ENCODE peak calls at places on chromosomes 7 and 10, in five cellular contexts. One of them, this sample, is unnamed.

GRCh38 chr10:4780097-4780496 is 45.9 kb upstream of the AKR1E2 start:
- DNase-seq in lower lobe of right lung: no peak
- DNase-seq in A673: no peak
- DNase-seq in type B pancreatic cell: no peak
- DNase-seq in lung: no peak
- DNase-seq in this sample: no peak

GRCh38 chr10:4196948-4197390 is 412.0 kb upstream of the KLF6 start:
- DNase-seq in lung: no peak
- DNase-seq in lower lobe of right lung: no peak
- DNase-seq in A673: no peak
- DNase-seq in type B pancreatic cell: no peak
- DNase-seq in this sample: no peak

GRCh38 chr10:69801094-69801433 is 642 bp upstream of the COL13A1 start:
- DNase-seq in lung: peak
- DNase-seq in A673: peak
- DNase-seq in type B pancreatic cell: no peak
- DNase-seq in lower lobe of right lung: peak
- DNase-seq in this sample: no peak

GRCh38 chr7:21253740-21254687 is 173.9 kb upstream of the SP4 start:
- DNase-seq in lower lobe of right lung: no peak
- DNase-seq in lung: peak
- DNase-seq in type B pancreatic cell: peak
- DNase-seq in A673: peak
- DNase-seq in this sample: no peak

GRCh38 chr10:20768849-20769248 is 128.3 kb downstream of the NEBL start:
- DNase-seq in lung: no peak
- DNase-seq in lower lobe of right lung: no peak
- DNase-seq in A673: peak
- DNase-seq in type B pancreatic cell: no peak
- DNase-seq in this sample: no peak

GRCh38 chr7:16089191-16089590 is 332.1 kb downstream of the CRPPA start:
- DNase-seq in type B pancreatic cell: no peak
- DNase-seq in lung: no peak
- DNase-seq in A673: no peak
- DNase-seq in lower lobe of right lung: no peak
- DNase-seq in this sample: no peak

GRCh38 chr7:152706465-152706864 is 30.5 kb upstream of the XRCC2 start:
- DNase-seq in A673: no peak
- DNase-seq in lung: no peak
- DNase-seq in lower lobe of right lung: no peak
- DNase-seq in type B pancreatic cell: no peak
- DNase-seq in this sample: no peak

GRCh38 chr10:46294641-46295230 is 7.9 kb downstream of the ANTXRL start:
- DNase-seq in type B pancreatic cell: no peak
- DNase-seq in A673: no peak
- DNase-seq in lung: no peak
- DNase-seq in lower lobe of right lung: no peak
- DNase-seq in this sample: no peak

GRCh38 chr7:1738511-1738910 is 68.4 kb downstream of the ELFN1 start:
- DNase-seq in lung: no peak
- DNase-seq in lower lobe of right lung: no peak
- DNase-seq in type B pancreatic cell: no peak
- DNase-seq in A673: no peak
- DNase-seq in this sample: no peak

DNA sequence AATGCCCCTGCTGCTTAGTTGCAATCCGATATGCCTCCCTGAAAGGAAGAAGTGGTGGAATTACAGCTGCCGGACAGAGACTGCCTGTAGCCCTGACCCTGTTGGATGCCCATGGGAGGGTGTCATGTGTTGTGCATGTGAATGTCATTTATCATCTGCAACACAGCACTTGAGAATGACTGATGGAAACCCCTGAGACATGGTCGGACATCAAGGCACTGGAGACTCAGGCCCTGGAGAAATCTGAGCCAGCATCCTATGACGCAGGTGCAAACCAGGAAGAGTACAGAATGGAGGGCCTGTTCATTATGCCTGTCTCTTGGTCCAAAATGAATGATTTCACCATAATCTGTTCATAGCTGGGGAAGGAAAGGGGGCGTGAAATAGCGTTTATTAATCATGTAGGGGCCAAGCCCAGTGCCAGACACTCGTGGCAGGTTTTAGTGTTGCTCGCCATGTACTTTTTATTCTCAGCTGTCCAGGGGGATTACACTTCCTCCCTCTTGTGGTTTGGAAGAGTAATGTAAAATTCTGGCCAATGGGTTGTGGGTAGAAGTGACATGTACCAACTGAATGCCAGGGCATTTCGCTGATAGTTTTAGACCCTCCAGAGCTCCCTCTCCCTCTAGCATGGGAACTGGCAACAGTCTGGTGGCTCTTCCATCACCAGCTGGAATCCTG is 23.0 kb upstream of the LEP start:
- DNase-seq in type B pancreatic cell: no peak
- DNase-seq in A673: peak
- DNase-seq in lower lobe of right lung: no peak
- DNase-seq in lung: no peak
- DNase-seq in this sample: no peak
- TF ChIP-seq CTCF in type B pancreatic cell: peak
- TF ChIP-seq CTCF in A673: peak
- TF ChIP-seq CTCF in lower lobe of right lung: no peak
- TF ChIP-seq CTCF in lung: no peak
- TF ChIP-seq CTCF in this sample: peak

DNA sequence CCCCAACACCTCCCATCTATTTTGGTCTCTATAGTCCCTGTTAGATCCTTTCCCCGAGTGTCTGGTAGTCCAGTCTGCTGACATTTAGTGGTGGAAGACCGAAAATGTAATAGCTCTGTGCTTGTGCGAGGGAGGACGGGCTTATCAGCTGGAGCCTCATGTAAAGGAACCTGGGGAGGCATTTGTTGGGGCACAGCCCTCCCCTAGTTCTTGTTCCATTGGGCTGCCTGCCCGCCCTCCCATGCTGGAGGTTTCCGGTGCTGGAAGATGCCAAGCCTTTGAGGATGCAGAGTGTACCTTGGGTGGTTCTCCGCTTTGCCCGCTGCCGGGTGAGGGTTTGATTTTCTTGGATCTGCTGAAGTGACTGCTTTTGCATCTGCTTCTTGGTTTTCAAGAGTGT is 5.4 kb downstream of the ZNF862 start:
- DNase-seq in lower lobe of right lung: no peak
- DNase-seq in type B pancreatic cell: no peak
- DNase-seq in A673: no peak
- DNase-seq in lung: no peak
- DNase-seq in this sample: no peak
- TF ChIP-seq CTCF in lower lobe of right lung: no peak
- TF ChIP-seq CTCF in type B pancreatic cell: no peak
- TF ChIP-seq CTCF in A673: no peak
- TF ChIP-seq CTCF in lung: no peak
- TF ChIP-seq CTCF in this sample: no peak

DNA sequence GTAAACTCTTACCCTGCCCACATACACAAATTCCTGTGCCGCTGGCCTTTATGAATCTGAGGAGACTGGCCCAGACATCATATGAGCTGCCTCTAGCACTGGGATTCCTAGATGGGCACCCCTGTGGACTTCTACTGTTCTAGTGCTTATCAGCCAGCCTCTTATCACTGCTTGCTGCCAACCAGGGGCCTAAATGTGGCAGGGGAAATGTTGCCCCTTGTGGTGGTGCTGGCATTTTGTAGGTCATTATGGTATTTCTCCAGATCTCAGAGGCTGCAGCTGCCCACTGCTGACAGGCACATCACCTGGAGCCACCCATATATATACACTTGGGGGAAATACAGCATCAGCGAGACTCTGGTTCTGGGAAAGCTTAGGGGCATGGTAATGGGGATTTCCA is 5.4 kb downstream of the SFR1 start:
- DNase-seq in type B pancreatic cell: no peak
- DNase-seq in A673: peak
- DNase-seq in lung: no peak
- DNase-seq in lower lobe of right lung: no peak
- DNase-seq in this sample: no peak
- TF ChIP-seq CTCF in type B pancreatic cell: peak
- TF ChIP-seq CTCF in A673: peak
- TF ChIP-seq CTCF in lung: no peak
- TF ChIP-seq CTCF in lower lobe of right lung: no peak
- TF ChIP-seq CTCF in this sample: peak

GRCh38 chr10:98340946-98341345 is 73.0 kb upstream of the LOXL4 start:
- DNase-seq in A673: no peak
- DNase-seq in type B pancreatic cell: no peak
- DNase-seq in lower lobe of right lung: no peak
- DNase-seq in lung: no peak
- DNase-seq in this sample: no peak
- TF ChIP-seq CTCF in A673: no peak
- TF ChIP-seq CTCF in type B pancreatic cell: no peak
- TF ChIP-seq CTCF in lower lobe of right lung: no peak
- TF ChIP-seq CTCF in lung: no peak
- TF ChIP-seq CTCF in this sample: no peak

GRCh38 chr10:93542358-93542791 is 24.1 kb upstream of the FFAR4 start:
- DNase-seq in lower lobe of right lung: no peak
- DNase-seq in type B pancreatic cell: no peak
- DNase-seq in lung: no peak
- DNase-seq in A673: peak
- DNase-seq in this sample: no peak
- TF ChIP-seq CTCF in lower lobe of right lung: no peak
- TF ChIP-seq CTCF in type B pancreatic cell: peak
- TF ChIP-seq CTCF in lung: no peak
- TF ChIP-seq CTCF in A673: peak
- TF ChIP-seq CTCF in this sample: no peak

GRCh38 chr7:77442631-77443420 is 26.7 kb upstream of the GSAP start:
- DNase-seq in lower lobe of right lung: no peak
- DNase-seq in lung: no peak
- DNase-seq in type B pancreatic cell: no peak
- DNase-seq in A673: peak
- DNase-seq in this sample: no peak

GRCh38 chr7:77436889-77437265 is 20.7 kb upstream of the GSAP start:
- DNase-seq in A673: no peak
- DNase-seq in lower lobe of right lung: no peak
- DNase-seq in lung: no peak
- DNase-seq in type B pancreatic cell: no peak
- DNase-seq in this sample: no peak

GRCh38 chr7:77444123-77444522 is 28.0 kb upstream of the GSAP start:
- DNase-seq in lung: peak
- DNase-seq in type B pancreatic cell: no peak
- DNase-seq in lower lobe of right lung: no peak
- DNase-seq in A673: no peak
- DNase-seq in this sample: no peak

GRCh38 chr7:77441046-77441445 is 24.9 kb upstream of the GSAP start:
- DNase-seq in type B pancreatic cell: no peak
- DNase-seq in lung: no peak
- DNase-seq in lower lobe of right lung: no peak
- DNase-seq in A673: no peak
- DNase-seq in this sample: no peak

GRCh38 chr7:77439572-77439971 is 23.4 kb upstream of the GSAP start:
- DNase-seq in A673: peak
- DNase-seq in lung: peak
- DNase-seq in lower lobe of right lung: peak
- DNase-seq in type B pancreatic cell: no peak
- DNase-seq in this sample: peak
- TF ChIP-seq CTCF in A673: peak
- TF ChIP-seq CTCF in lung: peak
- TF ChIP-seq CTCF in lower lobe of right lung: peak
- TF ChIP-seq CTCF in type B pancreatic cell: peak
- TF ChIP-seq CTCF in this sample: peak

GRCh38 chr7:126339813-126340212 is 912.9 kb downstream of the GRM8 start:
- DNase-seq in lower lobe of right lung: no peak
- DNase-seq in type B pancreatic cell: no peak
- DNase-seq in A673: no peak
- DNase-seq in lung: no peak
- DNase-seq in this sample: no peak
- TF ChIP-seq CTCF in lower lobe of right lung: no peak
- TF ChIP-seq CTCF in type B pancreatic cell: no peak
- TF ChIP-seq CTCF in A673: no peak
- TF ChIP-seq CTCF in lung: no peak
- TF ChIP-seq CTCF in this sample: no peak

This sample was measured in osteocyte.